ENCODE peak calls at places on chromosomes 16 and 17, in six cellular contexts. S, B, Y, A, J and N are unnamed samples. For H3K4me1, the result is how much of the 10 kb centered on the place peaks cover.

GRCh38 chr17:7656958-7657715 is 6.4 kb downstream of the ATP1B2 start:
- DNase-seq in B (peak), A (peak), J (no peak), Y (no peak), S (no peak), N (no peak)

GRCh38 chr17:7587420-7587786 is 2.5 kb downstream of the SOX15 start:
- DNase-seq in S (peak), A (no peak), B (no peak), Y (no peak), J (no peak), N (no peak)

GRCh38 chr17:52025231-52025630 is 133.3 kb downstream of the CA10 start:
- DNase-seq in S (no peak), Y (no peak), B (no peak), A (no peak), J (no peak), N (no peak)

GRCh38 chr17:34156741-34157589 is 98.1 kb upstream of the CCL2 start:
- DNase-seq in Y (no peak), J (no peak), A (no peak), S (no peak), B (no peak), N (no peak)

GRCh38 chr17:81961087-81961514 is at the start of gene NOTUM:
- DNase-seq in S (no peak), J (no peak), B (no peak), A (no peak), Y (no peak), N (no peak)

GRCh38 chr16:82439678-82440293 is 187.0 kb upstream of the CDH13 start:
- DNase-seq in A (peak), J (peak), S (no peak), B (peak), Y (peak), N (no peak)

GRCh38 chr16:30113031-30113710 is at the start of gene GDPD3:
- DNase-seq in J (no peak), B (peak), Y (peak), A (peak), S (peak), N (no peak)

GRCh38 chr16:73095885-73096341 is 48.0 kb upstream of the ZFHX3 start:
- DNase-seq in J (no peak), Y (no peak), S (no peak), A (no peak), B (no peak), N (no peak)

GRCh38 chr17:72710834-72711233 is 381.7 kb downstream of the SLC39A11 start:
- DNase-seq in Y (no peak), A (no peak), S (no peak), J (no peak), B (no peak), N (no peak)

GRCh38 chr16:3519581-3519980 is 18.8 kb downstream of the CLUAP1 start:
- DNase-seq in S (no peak), J (no peak), Y (no peak), B (no peak), A (no peak), N (no peak)

GRCh38 chr17:69978056-69978646 is 96.9 kb upstream of the KCNJ16 start:
- DNase-seq in J (no peak), A (no peak), S (no peak), Y (no peak), B (no peak), N (no peak)

DNA sequence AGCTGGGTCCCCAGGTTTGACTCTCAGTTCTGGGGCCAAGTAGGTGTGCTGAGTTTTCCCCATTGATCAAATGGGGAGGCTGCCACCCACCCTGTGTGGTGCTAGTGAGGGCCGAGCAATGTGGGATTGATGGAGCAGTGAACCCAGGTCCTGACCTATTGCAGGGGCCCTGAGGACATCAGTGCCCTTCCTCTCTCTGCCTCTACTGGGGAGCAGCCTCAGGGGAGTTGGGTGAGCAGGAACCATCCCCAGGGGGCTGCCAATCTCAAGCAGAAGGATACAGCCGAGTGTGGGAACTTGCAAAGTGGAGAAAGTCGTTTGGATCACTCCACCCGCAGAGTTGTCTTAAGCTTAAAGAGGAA is 45.4 kb downstream of the MYH11 start:
- DNase-seq in Y (no peak), B (no peak), S (no peak), J (no peak), A (no peak), N (no peak)
- H3K4me1 ChIP-seq in Y (under half), B (under half), S (under half), J (under half), A (under half), N (under half)

DNA sequence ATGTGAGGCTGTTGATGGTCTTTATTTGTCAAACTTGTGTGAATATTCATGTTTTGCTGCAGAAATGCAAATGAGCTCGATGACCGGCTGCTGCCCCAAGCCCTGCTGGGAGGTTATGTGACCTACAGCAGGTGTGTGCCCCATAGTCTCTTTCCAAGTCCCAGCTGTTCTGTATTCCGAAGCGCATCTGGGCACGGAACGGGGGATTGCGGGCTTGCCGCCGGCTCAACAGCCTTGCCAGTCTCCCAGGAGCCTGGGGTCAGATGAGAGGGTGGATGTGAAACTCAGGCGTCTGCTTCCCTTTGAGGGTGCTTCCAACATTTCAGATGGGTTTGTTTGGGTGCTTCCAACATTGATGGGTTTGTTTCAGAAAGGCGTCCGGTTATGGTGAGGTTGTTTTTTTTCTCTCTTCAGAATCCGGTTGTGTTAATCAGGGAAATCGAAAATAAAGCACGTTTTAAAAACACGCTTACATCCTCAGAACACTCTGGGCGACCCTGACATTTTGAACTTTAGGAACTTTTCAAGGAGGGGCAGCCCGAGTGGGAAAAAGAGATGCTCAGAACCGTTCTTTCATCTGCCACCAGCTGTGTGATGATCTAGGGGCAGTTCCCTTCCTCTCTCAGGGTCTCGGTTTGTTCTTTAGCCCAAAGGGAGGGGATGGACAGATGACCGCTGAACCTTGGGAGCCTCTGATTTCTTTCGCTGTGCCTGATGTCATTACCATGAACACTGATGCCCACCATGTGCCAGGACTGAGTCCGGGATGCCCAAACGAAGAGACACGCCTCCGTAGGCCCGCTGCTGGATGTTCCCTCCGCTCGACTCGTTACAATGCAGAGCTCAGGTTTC is 47.8 kb upstream of the AMZ2 start:
- DNase-seq in B (no peak), J (no peak), S (no peak), A (peak), Y (no peak), N (peak)
- H3K4me1 ChIP-seq in B (under half), J (under half), S (under half), A (under half), Y (under half), N (under half)

GRCh38 chr16:85003076-85003475 is 8.3 kb downstream of the ZDHHC7 start:
- DNase-seq in B (peak), A (no peak), J (no peak), Y (no peak), S (no peak), N (no peak)

GRCh38 chr16:84999200-84999599 is 12.1 kb downstream of the ZDHHC7 start:
- DNase-seq in S (no peak), B (no peak), Y (no peak), A (no peak), J (no peak), N (no peak)

GRCh38 chr16:85002099-85002541 is 9.2 kb downstream of the ZDHHC7 start:
- DNase-seq in Y (no peak), A (no peak), J (no peak), B (no peak), S (no peak), N (peak)

GRCh38 chr16:85002643-85003042 is 8.7 kb downstream of the ZDHHC7 start:
- DNase-seq in S (no peak), A (peak), B (no peak), J (no peak), Y (no peak), N (no peak)

DNA sequence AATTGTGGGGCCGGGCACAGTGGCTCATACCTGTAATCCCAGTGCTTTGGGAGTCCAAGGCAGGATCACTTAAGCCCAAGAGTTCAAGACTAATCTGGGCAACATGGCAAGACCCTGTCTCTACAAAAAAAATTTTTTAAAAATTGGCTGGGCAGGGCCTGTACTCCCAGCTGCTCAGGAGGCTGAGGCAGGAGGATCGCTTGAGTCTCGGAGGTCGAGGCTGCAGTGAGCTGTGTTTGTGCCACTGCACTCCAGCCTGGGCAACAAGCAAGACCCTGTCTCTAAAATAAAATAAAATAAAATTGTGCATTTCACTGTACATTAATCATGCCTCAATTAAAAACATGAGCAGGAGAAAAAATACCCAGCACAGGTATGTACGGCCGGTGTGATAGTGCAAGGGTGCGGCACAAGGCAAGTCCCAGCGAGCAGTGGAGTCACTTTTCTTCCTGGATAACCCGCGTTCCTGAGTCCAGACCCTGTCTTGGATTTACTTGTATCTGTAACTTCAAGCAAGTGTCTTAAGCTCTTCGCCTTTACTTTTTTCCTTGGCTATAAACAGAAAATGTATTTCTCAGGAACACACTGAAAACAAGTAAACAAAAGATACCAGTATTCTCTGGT is 11.4 kb downstream of the ZDHHC7 start:
- DNase-seq in S (no peak), Y (no peak), B (no peak), J (no peak), A (no peak), N (no peak)
- H3K4me1 ChIP-seq in S (half or more), Y (under half), B (under half), J (under half), A (half or more), N (under half)

DNA sequence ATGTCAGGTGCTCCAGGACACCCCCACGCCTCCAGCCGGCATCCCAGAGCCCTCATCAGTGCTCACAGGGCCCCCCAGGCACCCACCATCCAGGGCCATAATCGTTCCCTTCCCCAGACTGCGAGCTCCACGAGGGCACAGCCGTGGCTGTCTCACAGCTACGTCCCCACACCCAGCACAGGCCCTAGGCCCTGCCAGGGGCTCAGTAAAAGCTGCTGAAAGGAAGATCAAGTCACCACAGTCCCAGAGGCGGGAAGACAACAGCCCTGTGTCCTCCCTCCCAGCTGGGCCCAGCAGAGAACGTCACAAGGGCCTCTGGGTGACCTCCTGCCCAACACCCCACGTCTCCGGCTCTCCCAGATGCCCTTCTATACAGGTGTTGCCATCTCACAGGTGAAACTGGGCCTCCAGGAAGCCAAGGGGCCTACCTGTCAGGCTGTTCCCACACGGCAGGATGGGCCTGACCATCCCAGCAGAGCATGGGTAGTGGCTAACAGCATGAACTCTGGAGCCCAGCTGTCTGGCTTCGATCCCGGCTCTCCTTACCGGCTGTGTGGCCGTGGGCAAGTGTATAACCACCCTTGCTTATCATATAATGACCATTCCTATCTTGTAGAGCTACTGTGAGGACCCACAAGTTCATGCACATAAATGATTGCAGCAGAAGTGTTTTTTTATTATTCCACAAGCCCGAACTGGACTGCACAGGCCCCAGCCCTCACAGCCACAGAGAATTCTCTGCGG is 18.0 kb downstream of the ARL2BP start:
- DNase-seq in J (no peak), A (no peak), S (no peak), Y (peak), B (no peak), N (peak)
- H3K4me1 ChIP-seq in J (under half), A (under half), S (under half), Y (under half), B (under half), N (under half)

GRCh38 chr17:17779015-17779611 is 57.7 kb downstream of the SREBF1 start:
- DNase-seq in A (no peak), S (no peak), J (no peak), B (no peak), Y (no peak), N (peak)
- H3K4me1 ChIP-seq in A (under half), S (under half), J (under half), B (under half), Y (under half), N (under half)

DNA sequence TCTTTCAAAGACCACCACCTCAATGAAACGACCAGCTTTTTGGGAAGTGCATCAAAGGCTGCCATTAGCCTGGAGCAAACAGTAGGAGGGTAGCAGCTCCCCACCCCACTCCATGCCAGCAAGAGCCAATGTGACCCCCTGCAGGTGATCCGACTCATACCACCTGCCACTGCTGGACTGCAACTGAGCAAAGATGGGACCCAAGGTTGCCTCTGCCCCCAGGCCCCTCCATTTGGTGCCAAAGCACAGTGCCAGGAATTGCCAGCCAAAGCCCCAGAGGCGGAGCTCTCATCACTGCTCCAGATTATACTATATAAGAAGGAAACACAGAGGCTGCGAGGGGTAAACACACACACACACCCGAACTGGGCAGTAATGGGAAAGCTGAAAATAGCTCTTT is 8.3 kb downstream of the PITPNM3 start:
- DNase-seq in J (no peak), B (no peak), S (no peak), Y (no peak), A (no peak), N (peak)
- H3K4me1 ChIP-seq in J (under half), B (under half), S (under half), Y (under half), A (under half), N (under half)